ENCODE peak calls at places on chromosomes 12 and 14, in eight cellular contexts. N is PC-9; T is left ventricle myocardium inferior; Y is fibroblast of lung; A is thoracic aorta; I is GM23248; U is CD8-positive, alpha-beta memory T cell; L is CD8-positive, alpha-beta T cell. G is an unnamed sample.

GRCh38 chr12:94187351-94187750 is 39.0 kb downstream of the PLXNC1 start:
- DNase-seq in T (no peak), N (no peak), I (peak), U (no peak), L (no peak), Y (peak), A (no peak), G (no peak)

GRCh38 chr14:52327374-52328226 is 13.5 kb downstream of the PTGER2 start:
- DNase-seq in L (no peak), A (no peak), Y (peak), N (no peak), T (no peak), U (no peak), I (peak), G (no peak)

GRCh38 chr12:106573239-106573638 is 9.6 kb upstream of the RFX4 start:
- DNase-seq in Y (no peak), U (no peak), I (no peak), T (no peak), A (no peak), N (no peak), L (no peak), G (no peak)

GRCh38 chr12:124130717-124131670 is 158.0 kb downstream of the ZNF664 start:
- DNase-seq in N (no peak), A (no peak), I (no peak), Y (no peak), U (no peak), L (no peak), T (no peak), G (no peak)

GRCh38 chr12:13431041-13431440 is 234.5 kb downstream of the EMP1 start:
- DNase-seq in N (no peak), I (no peak), A (no peak), Y (no peak), U (no peak), T (no peak), L (no peak), G (no peak)

GRCh38 chr12:401235-402126 is at the start of gene CCDC77:
- DNase-seq in Y (peak), A (peak), U (peak), L (peak), N (peak), T (peak), I (peak), G (peak)

GRCh38 chr12:122040579-122041386 is 19.1 kb downstream of the BCL7A start:
- DNase-seq in I (no peak), N (no peak), A (no peak), L (no peak), U (no peak), T (no peak), Y (no peak), G (no peak)

GRCh38 chr12:124938066-124938465 is 23.6 kb upstream of the UBC start:
- DNase-seq in L (no peak), A (no peak), T (no peak), N (no peak), U (no peak), I (no peak), Y (no peak), G (no peak)

GRCh38 chr12:103442187-103442564 is 53.6 kb downstream of the C12orf42 start:
- DNase-seq in A (no peak), I (no peak), L (no peak), U (no peak), N (no peak), Y (no peak), T (no peak), G (no peak)

GRCh38 chr14:19754172-19754571 is 10.8 kb downstream of the OR4Q3 start:
- DNase-seq in N (no peak), T (no peak), L (no peak), U (no peak), Y (no peak), A (no peak), I (no peak), G (no peak)

GRCh38 chr12:86261142-86261541 is 5.0 kb upstream of the MGAT4C start:
- DNase-seq in T (no peak), Y (peak), I (peak), N (no peak), U (no peak), A (no peak), L (no peak), G (no peak)

GRCh38 chr14:102590667-102591099 is 1.8 kb upstream of the RCOR1 start:
- DNase-seq in U (no peak), A (no peak), Y (peak), T (no peak), I (peak), L (no peak), N (peak), G (no peak)

GRCh38 chr14:75274899-75275569 is 3.6 kb upstream of the FOS start:
- DNase-seq in Y (peak), T (peak), A (no peak), N (no peak), L (peak), U (peak), I (no peak), G (no peak)

GRCh38 chr12:70487440-70487839 is 121.3 kb downstream of the KCNMB4 start:
- DNase-seq in Y (no peak), L (no peak), T (no peak), I (peak), N (no peak), U (no peak), A (no peak), G (no peak)

GRCh38 chr12:49626169-49626835 is 2.9 kb downstream of the PRPF40B start:
- DNase-seq in U (no peak), N (no peak), I (peak), Y (no peak), A (no peak), T (no peak), L (no peak), G (no peak)

GRCh38 chr14:68655021-68655811 is 137.7 kb downstream of the ZFP36L1 start:
- DNase-seq in A (no peak), L (peak), Y (peak), U (no peak), I (no peak), N (no peak), T (no peak), G (no peak)

GRCh38 chr14:104268725-104269436 is 130.5 kb downstream of the KIF26A start:
- DNase-seq in U (no peak), I (no peak), N (no peak), T (no peak), A (no peak), L (no peak), Y (no peak), G (no peak)

DNA sequence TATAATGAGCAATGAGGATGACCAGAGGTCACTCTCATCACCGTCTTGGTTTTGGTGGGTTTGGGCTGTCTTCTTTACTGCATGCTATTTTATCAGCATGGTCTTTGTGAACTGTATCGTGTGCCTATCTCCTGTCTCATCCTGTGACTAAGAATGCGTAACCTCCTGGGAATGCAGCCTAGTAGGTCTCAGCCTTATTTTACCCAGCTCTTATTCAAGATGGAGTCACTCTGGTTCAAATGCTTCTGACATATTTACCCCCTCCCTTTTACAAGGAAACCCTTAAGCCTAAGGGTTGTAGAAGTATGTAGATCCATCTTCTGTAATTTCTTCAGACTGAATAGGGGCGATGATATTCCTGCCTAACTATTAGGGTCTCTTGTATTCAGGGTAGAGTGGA is 8.4 kb downstream of the IFI27L1 start:
- DNase-seq in L (no peak), I (no peak), Y (no peak), A (no peak), N (no peak), T (no peak), U (no peak), G (no peak)
- H3K27ac ChIP-seq in L (no peak), I (no peak), Y (no peak), A (no peak), N (no peak), T (no peak), U (no peak), G (peak)

DNA sequence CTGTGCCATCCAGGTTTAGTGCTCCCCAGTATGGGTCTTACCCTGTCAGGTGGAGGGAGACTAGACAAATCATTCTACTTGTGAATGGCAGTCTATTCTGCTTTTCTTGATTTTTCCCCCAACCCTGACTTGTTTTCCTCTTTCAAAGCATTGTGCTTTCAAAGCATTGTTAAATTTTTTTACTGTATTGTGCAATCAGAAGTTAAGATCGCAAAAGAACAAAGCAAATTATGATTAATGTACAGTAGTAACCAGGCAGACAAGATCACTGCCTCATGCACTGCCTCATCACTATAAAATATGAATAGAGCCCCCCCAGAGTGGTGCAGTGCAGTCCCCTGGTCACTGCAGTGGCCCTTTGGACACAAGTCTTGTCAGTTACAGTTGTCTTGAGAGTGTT is 14.1 kb downstream of the GABARAPL1 start:
- DNase-seq in Y (no peak), I (no peak), T (no peak), U (no peak), N (no peak), A (no peak), L (no peak), G (no peak)
- H3K27ac ChIP-seq in Y (no peak), I (no peak), T (no peak), U (no peak), N (no peak), A (no peak), L (no peak), G (no peak)

GRCh38 chr14:93752980-93753561 is 35.2 kb downstream of the PRIMA1 start:
- DNase-seq in Y (no peak), T (peak), U (no peak), I (no peak), L (no peak), A (no peak), N (no peak), G (no peak)

GRCh38 chr14:93759781-93760307 is 28.4 kb downstream of the PRIMA1 start:
- DNase-seq in T (peak), U (no peak), I (no peak), N (no peak), A (peak), L (no peak), Y (no peak), G (no peak)

GRCh38 chr14:93753647-93754046 is 34.6 kb downstream of the PRIMA1 start:
- DNase-seq in Y (no peak), U (no peak), I (no peak), T (no peak), L (no peak), N (no peak), A (no peak), G (no peak)

GRCh38 chr14:93751946-93752660 is 36.2 kb downstream of the PRIMA1 start:
- DNase-seq in L (no peak), Y (no peak), N (no peak), A (no peak), U (no peak), T (no peak), I (no peak), G (no peak)

DNA sequence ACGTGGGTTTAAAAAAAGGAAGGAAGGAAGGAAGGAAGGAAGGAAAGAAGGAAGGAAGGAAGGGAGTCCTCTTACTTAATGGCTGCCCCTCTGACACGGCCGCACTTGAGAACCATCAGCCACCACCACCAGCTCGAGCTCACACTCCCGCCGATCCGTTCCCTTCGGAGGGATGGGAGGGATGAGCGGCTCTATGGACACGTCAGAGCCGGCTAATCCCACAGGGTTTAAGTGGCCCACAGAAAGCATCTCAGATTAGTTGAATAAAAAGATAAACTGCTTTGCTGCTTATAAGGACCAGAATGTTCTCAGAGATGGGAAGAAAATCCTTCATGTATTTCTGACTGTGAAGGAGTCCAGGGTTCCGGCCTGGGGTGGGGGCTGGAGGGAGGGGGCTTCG is 31.1 kb downstream of the PRIMA1 start:
- DNase-seq in T (no peak), U (no peak), L (no peak), N (no peak), A (no peak), Y (no peak), I (no peak), G (no peak)
- H3K27ac ChIP-seq in T (no peak), U (no peak), L (no peak), N (no peak), A (no peak), Y (no peak), I (no peak), G (no peak)

DNA sequence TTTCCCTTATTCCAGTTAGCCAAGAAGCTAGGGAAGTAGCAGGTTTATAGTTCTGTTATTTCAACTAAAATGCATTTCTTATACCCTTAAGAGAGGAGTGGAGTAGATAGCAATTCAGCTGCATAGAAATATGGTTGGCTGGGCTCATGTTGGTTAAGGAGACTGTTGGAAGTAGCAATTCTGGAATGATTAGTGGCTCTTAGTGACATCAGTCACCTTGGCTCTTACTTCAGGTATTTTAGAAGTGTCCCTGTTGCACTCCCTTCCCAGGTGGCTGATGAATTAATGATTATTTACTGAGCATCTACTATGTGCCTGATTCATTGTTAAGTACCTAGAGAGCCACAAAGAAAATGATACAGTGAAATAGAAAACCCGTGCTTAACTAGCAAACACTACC is 128.1 kb downstream of the MGST1 start:
- DNase-seq in U (no peak), T (no peak), I (no peak), L (no peak), N (no peak), A (no peak), Y (no peak), G (no peak)
- H3K27ac ChIP-seq in U (no peak), T (no peak), I (no peak), L (no peak), N (no peak), A (no peak), Y (no peak), G (no peak)

GRCh38 chr12:75658286-75658685 is 146.9 kb upstream of the KRR1 start:
- DNase-seq in U (no peak), T (no peak), I (peak), L (no peak), A (no peak), N (no peak), Y (no peak), G (no peak)
- H3K27ac ChIP-seq in U (no peak), T (no peak), I (peak), L (no peak), A (no peak), N (no peak), Y (peak), G (peak)

GRCh38 chr14:91508105-91508504 is 2.0 kb downstream of the PPP4R3A start:
- DNase-seq in L (no peak), I (peak), A (no peak), U (no peak), N (no peak), T (no peak), Y (no peak), G (no peak)
- H3K27ac ChIP-seq in L (peak), I (peak), A (no peak), U (peak), N (no peak), T (peak), Y (peak), G (no peak)

GRCh38 chr14:100317897-100318808 is 5.0 kb upstream of the SLC25A47 start:
- DNase-seq in I (peak), A (no peak), Y (peak), T (peak), N (no peak), U (peak), L (peak), G (no peak)
- H3K27ac ChIP-seq in I (no peak), A (peak), Y (no peak), T (peak), N (no peak), U (no peak), L (no peak), G (no peak)

G was measured in epithelial cell of prostate.